ENCODE peak calls at places on chromosomes 11 and 22, in six cellular contexts. E is ovary, N is tibial artery, P is HL-60, B is GM23248, K is mammary epithelial cell. H is an unnamed sample.

GRCh38 chr11:1235615-1236315 is 12.9 kb downstream of the MUC5B start:
- DNase-seq in E (peak), N (no peak), P (no peak), B (no peak), K (no peak), H (no peak)

GRCh38 chr11:102573851-102574250 is 43.3 kb upstream of the MMP7 start:
- DNase-seq in E (no peak), N (no peak), P (no peak), B (no peak), K (peak), H (peak)

GRCh38 chr11:63917685-63918523 is 940 bp upstream of the RCOR2 start:
- DNase-seq in E (peak), N (peak), P (peak), B (peak), K (no peak), H (no peak)

GRCh38 chr11:126638663-126639062 is 283.2 kb downstream of the ST3GAL4 start:
- DNase-seq in E (no peak), N (no peak), P (no peak), B (peak), K (no peak), H (no peak)

GRCh38 chr11:134995746-134996145 is 583.7 kb upstream of the B3GAT1 start:
- DNase-seq in E (no peak), N (no peak), P (no peak), B (no peak), K (no peak), H (no peak)

GRCh38 chr11:113314389-113315301 is at the start of gene TTC12:
- DNase-seq in E (peak), N (peak), P (peak), B (peak), K (peak), H (peak)

GRCh38 chr11:68269414-68270081 is 2.2 kb downstream of the C11orf24 start:
- DNase-seq in E (no peak), N (no peak), P (no peak), B (peak), K (peak), H (no peak)

GRCh38 chr11:86574493-86575207 is 97.8 kb downstream of the ME3 start:
- DNase-seq in E (no peak), N (no peak), P (no peak), B (no peak), K (no peak), H (no peak)

GRCh38 chr11:116791002-116791812 is 472 bp downstream of the APOA5 start:
- DNase-seq in E (peak), N (peak), P (peak), B (peak), K (no peak), H (peak)

GRCh38 chr22:49284389-49284788 is 543.3 kb downstream of the BRD1 start:
- DNase-seq in E (no peak), N (no peak), P (no peak), B (no peak), K (no peak), H (no peak)

GRCh38 chr11:122440783-122441701 is 214.5 kb upstream of the UBASH3B start:
- DNase-seq in E (peak), N (peak), P (no peak), B (peak), K (no peak), H (no peak)

GRCh38 chr11:285894-286220 is 3.1 kb upstream of the PGGHG start:
- DNase-seq in E (no peak), N (no peak), P (no peak), B (no peak), K (no peak), H (no peak)

GRCh38 chr11:68936676-68937620 is 33.3 kb downstream of the IGHMBP2 start:
- DNase-seq in E (no peak), N (no peak), P (no peak), B (no peak), K (no peak), H (no peak)

GRCh38 chr11:134380785-134381184 is 31.3 kb downstream of the B3GAT1 start:
- DNase-seq in E (no peak), N (no peak), P (no peak), B (no peak), K (no peak), H (no peak)

GRCh38 chr11:78149646-78150045 is 10.2 kb upstream of the ALG8 start:
- DNase-seq in E (no peak), N (peak), P (no peak), B (peak), K (peak), H (peak)

GRCh38 chr22:43337946-43338345 is 5.2 kb downstream of the SCUBE1 start:
- DNase-seq in E (no peak), N (no peak), P (no peak), B (no peak), K (no peak), H (no peak)

GRCh38 chr11:94882931-94883330 is 90.4 kb downstream of the CWC15 start:
- DNase-seq in E (no peak), N (no peak), P (no peak), B (no peak), K (peak), H (peak)

GRCh38 chr11:103851166-103851651 is 185.2 kb upstream of the DDI1 start:
- DNase-seq in E (no peak), N (peak), P (no peak), B (peak), K (peak), H (no peak)

GRCh38 chr11:65066315-65066714 is 8.0 kb upstream of the NAALADL1 start:
- DNase-seq in E (no peak), N (no peak), P (no peak), B (no peak), K (no peak), H (no peak)

GRCh38 chr22:39237276-39238123 is 7.3 kb downstream of the PDGFB start:
- DNase-seq in E (no peak), N (no peak), P (no peak), B (no peak), K (no peak), H (no peak)

GRCh38 chr22:37552560-37553163 is 7.6 kb upstream of the CDC42EP1 start:
- DNase-seq in E (peak), N (no peak), P (no peak), B (peak), K (no peak), H (no peak)

GRCh38 chr22:37546436-37547248 is 13.6 kb upstream of the CDC42EP1 start:
- DNase-seq in E (peak), N (peak), P (no peak), B (peak), K (no peak), H (no peak)

GRCh38 chr22:37551981-37552380 is 8.3 kb upstream of the CDC42EP1 start:
- DNase-seq in E (no peak), N (no peak), P (no peak), B (no peak), K (no peak), H (no peak)

GRCh38 chr22:37547249-37547741 is 13.0 kb upstream of the CDC42EP1 start:
- DNase-seq in E (no peak), N (no peak), P (no peak), B (peak), K (no peak), H (no peak)

DNA sequence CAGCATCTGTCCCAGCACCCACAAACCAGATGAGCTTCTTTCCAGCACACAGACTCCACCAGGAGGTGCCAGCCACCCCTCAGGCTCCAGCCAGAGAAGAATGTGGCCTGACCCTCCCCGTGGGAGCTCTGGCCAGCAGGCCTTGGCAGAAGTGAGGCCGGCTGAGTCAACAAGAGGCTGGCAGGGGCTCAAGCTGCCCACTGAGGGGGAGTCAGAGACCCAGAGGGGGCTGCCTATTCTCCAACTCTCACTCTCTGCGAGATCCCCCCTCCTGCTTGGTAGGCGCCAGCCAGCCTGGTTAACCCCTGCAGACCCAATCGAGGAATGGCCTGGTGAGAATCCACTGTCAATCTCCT is 10.6 kb upstream of the CDC42EP1 start:
- DNase-seq in E (peak), N (no peak), P (no peak), B (peak), K (no peak), H (no peak)
- H3K27ac ChIP-seq in E (no peak), N (peak), P (no peak), B (no peak), K (no peak), H (peak)

GRCh38 chr11:6319001-6319878 is 1.1 kb downstream of the CAVIN3 start:
- DNase-seq in E (peak), N (peak), P (no peak), B (peak), K (peak), H (no peak)
- H3K27ac ChIP-seq in E (peak), N (peak), P (no peak), B (peak), K (peak), H (peak)

GRCh38 chr11:57680552-57680874 is 12.6 kb downstream of the ZDHHC5 start:
- DNase-seq in E (no peak), N (no peak), P (no peak), B (peak), K (peak), H (peak)
- H3K27ac ChIP-seq in E (no peak), N (no peak), P (no peak), B (peak), K (peak), H (peak)

GRCh38 chr11:118212131-118212725 is 12.6 kb downstream of the JAML start:
- DNase-seq in E (no peak), N (no peak), P (peak), B (no peak), K (no peak), H (no peak)
- H3K27ac ChIP-seq in E (no peak), N (no peak), P (peak), B (no peak), K (no peak), H (no peak)

DNA sequence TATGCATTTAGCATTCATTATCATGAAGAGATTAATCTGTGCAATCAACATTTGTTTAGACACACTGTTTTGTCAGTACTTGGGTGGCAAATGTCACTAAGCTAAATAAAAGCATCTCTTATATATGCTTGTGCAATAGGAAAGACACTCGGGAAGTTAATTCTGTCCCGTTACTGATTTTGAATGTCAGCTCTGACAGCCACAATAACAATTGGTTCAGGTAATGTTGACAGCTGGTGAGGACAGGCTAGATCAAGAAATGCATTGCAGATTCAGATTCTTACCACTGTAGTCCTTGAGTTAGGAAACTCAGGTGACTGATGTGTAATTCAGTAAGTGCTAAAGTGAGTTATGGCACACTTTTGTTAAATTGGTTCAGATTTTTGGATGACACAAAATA is 523.8 kb upstream of the FAT3 start:
- DNase-seq in E (no peak), N (no peak), P (no peak), B (no peak), K (no peak), H (no peak)
- H3K27ac ChIP-seq in E (no peak), N (no peak), P (no peak), B (no peak), K (no peak), H (no peak)

DNA sequence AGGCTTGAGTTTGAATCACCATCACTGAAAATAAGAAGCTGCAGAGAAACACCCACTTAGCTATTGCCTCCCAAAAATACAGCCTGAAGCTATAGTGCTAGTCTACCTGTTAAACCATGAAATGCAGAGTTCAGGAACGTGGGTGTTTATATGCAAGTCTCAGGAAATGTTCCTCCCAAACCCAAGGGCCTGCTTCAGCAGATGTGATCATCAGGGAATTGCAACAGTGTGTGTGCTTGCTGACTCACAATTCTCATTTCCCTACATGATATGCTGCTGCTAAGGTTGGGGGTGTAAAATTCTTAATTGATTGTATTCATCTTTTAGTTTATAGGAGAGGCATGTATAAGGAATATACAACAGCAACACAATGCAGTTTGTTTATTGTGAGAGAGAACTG is 49.6 kb downstream of the NUP98 start:
- DNase-seq in E (no peak), N (no peak), P (peak), B (peak), K (peak), H (peak)
- H3K27ac ChIP-seq in E (no peak), N (no peak), P (no peak), B (peak), K (peak), H (no peak)

GRCh38 chr11:25628030-25628429 is 703.9 kb upstream of the ANO3 start:
- DNase-seq in E (no peak), N (no peak), P (no peak), B (no peak), K (no peak), H (no peak)

GRCh38 chr11:25633230-25633629 is 698.7 kb upstream of the ANO3 start:
- DNase-seq in E (no peak), N (no peak), P (no peak), B (no peak), K (no peak), H (no peak)
- H3K27ac ChIP-seq in E (no peak), N (no peak), P (no peak), B (no peak), K (no peak), H (no peak)

DNA sequence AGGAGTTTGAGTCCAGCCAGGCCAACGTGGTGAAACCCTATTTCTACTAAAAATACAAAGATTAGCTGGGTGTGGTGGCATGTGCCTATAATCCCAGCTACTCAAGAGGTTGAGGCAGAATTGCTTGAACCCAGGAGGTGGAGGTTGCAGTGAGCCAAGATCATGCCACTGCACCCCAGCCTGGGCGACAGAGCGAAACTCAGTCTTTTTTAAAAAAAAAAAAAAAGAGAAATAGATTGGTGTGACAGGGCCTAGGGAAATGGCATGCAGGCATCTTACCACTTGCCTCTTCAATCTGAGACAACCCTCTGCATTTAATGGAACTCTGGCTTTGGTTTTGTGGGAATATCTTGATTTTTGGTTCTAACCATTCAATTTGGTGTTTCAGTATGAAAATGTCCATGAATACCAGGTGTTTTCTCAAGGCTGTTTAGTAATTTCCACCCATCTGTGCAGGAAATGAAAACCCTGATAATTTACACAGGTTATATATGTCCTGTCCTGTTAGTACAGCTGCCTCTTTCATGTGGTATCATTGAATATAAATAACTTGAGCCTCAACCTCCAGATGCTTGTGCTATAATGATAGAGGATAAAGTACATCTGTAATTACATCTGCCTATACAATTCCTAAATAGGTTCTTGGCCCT is 8.4 kb downstream of the XBP1 start:
- DNase-seq in E (no peak), N (no peak), P (no peak), B (no peak), K (no peak), H (no peak)
- H3K27ac ChIP-seq in E (no peak), N (no peak), P (no peak), B (no peak), K (no peak), H (peak)

H was measured in RWPE1.